ENCODE peak calls at places on chromosomes 5 and 9, in six cellular contexts. K is K562, Y is WTC11, V is H1, I is HepG2, G is GM12878. U is an unnamed sample.

GRCh38 chr5:136035837-136036236 is 7.0 kb downstream of the TGFBI start:
- DNase-seq in K (no peak), Y (no peak), V (no peak), I (no peak), G (no peak), U (no peak)

GRCh38 chr5:6448622-6449464 is at the start of gene UBE2QL1:
- DNase-seq in K (peak), Y (peak), V (no peak), I (no peak), G (no peak), U (no peak)

GRCh38 chr9:116323571-116323970 is 170.0 kb downstream of the PAPPA start:
- DNase-seq in K (no peak), Y (no peak), V (no peak), I (no peak), G (no peak), U (no peak)

GRCh38 chr5:109452661-109453060 is 42.9 kb upstream of the PJA2 start:
- DNase-seq in K (no peak), Y (no peak), V (no peak), I (no peak), G (no peak), U (no peak)

GRCh38 chr9:70438341-70438924 is 24.0 kb upstream of the KLF9 start:
- DNase-seq in K (peak), Y (no peak), V (no peak), I (peak), G (no peak), U (peak)

GRCh38 chr5:122774519-122774860 is 390 bp upstream of the SNX2 start:
- DNase-seq in K (no peak), Y (no peak), V (no peak), I (no peak), G (no peak), U (no peak)

GRCh38 chr5:120683580-120683979 is 219.5 kb downstream of the PRR16 start:
- DNase-seq in K (no peak), Y (no peak), V (no peak), I (no peak), G (no peak), U (no peak)

GRCh38 chr5:33146916-33147315 is 293.8 kb upstream of the TARS1 start:
- DNase-seq in K (no peak), Y (no peak), V (no peak), I (no peak), G (no peak), U (no peak)

GRCh38 chr5:98349990-98350365 is 423.5 kb upstream of the RGMB start:
- DNase-seq in K (no peak), Y (no peak), V (no peak), I (no peak), G (no peak), U (no peak)

GRCh38 chr9:104108315-104108714 is 14.2 kb downstream of the SMC2 start:
- DNase-seq in K (no peak), Y (no peak), V (no peak), I (no peak), G (no peak), U (no peak)

GRCh38 chr5:172886396-172886932 is 52.4 kb downstream of the ERGIC1 start:
- DNase-seq in K (no peak), Y (no peak), V (no peak), I (no peak), G (no peak), U (no peak)

GRCh38 chr5:73896117-73896516 is 270.1 kb downstream of the ARHGEF28 start:
- DNase-seq in K (no peak), Y (no peak), V (no peak), I (no peak), G (no peak), U (no peak)

GRCh38 chr5:1736065-1736464 is 63.6 kb downstream of the MRPL36 start:
- DNase-seq in K (no peak), Y (no peak), V (no peak), I (no peak), G (no peak), U (no peak)

GRCh38 chr9:7259544-7260241 is 501.9 kb downstream of the KDM4C start:
- DNase-seq in K (peak), Y (no peak), V (no peak), I (no peak), G (no peak), U (no peak)

GRCh38 chr9:72650206-72650605 is 128.8 kb downstream of the TMC1 start:
- DNase-seq in K (no peak), Y (no peak), V (no peak), I (no peak), G (no peak), U (no peak)

GRCh38 chr5:128765448-128766061 is 199.7 kb upstream of the SLC27A6 start:
- DNase-seq in K (no peak), Y (no peak), V (no peak), I (no peak), G (no peak), U (no peak)

GRCh38 chr5:128770907-128771306 is 194.4 kb upstream of the SLC27A6 start:
- DNase-seq in K (no peak), Y (no peak), V (no peak), I (no peak), G (no peak), U (no peak)

GRCh38 chr5:128763324-128763723 is 202.0 kb upstream of the SLC27A6 start:
- DNase-seq in K (no peak), Y (no peak), V (no peak), I (no peak), G (no peak), U (no peak)

GRCh38 chr5:128764910-128765309 is 200.4 kb upstream of the SLC27A6 start:
- DNase-seq in K (no peak), Y (no peak), V (no peak), I (no peak), G (no peak), U (no peak)
- TF ChIP-seq MAX in K (no peak), Y (no peak), V (no peak), I (no peak), G (no peak), U (no peak)

GRCh38 chr9:91711755-91712591 is 238.1 kb downstream of the ROR2 start:
- DNase-seq in K (peak), Y (no peak), V (no peak), I (no peak), G (peak), U (no peak)
- TF ChIP-seq ATF3 in K (no peak), Y (no peak), V (no peak), I (no peak), G (no peak), U (no peak)

DNA sequence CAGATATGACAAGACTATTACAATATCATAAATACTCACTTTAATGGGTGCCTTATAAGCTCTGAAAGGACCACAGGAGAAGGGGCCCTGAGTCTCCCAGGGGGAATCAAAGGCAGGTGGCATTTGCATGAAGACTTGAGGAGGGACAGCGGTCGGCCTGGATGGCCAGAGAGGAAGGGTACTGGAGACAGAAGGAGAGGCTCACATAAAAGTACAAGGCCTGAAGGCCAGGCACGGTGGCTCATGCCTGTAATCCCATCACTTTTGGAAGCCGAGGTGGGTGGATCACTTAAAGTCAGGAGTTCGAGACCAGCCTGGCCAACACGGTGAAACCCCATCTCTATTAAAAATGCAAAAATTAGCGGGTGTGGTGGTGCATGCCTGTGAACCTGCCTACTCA is 29.1 kb upstream of the LMX1B start:
- DNase-seq in K (no peak), Y (no peak), V (no peak), I (no peak), G (no peak), U (no peak)
- TF ChIP-seq MAX in K (no peak), Y (no peak), V (no peak), I (no peak), G (no peak), U (no peak)

DNA sequence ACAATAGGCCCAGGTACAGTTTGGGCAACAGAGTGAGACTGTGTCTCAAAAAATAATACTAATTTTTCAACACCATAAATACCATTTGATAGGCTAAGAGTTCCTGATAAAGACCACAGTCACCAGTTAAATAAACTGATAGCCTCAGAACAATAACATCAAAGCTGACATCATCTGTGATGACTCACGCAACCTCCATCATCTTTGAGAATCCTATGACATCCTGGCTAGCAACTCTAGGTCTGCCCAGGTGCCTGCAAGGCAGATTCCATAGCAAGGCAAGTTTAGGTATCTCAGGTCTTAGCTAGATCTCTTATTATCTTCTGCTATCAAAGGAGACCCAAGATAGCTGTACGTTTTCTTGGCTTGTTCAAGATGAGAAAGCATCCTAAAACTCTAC is 30.5 kb upstream of the UBAP2 start:
- DNase-seq in K (no peak), Y (no peak), V (no peak), I (no peak), G (no peak), U (peak)
- TF ChIP-seq ATF3 in K (no peak), Y (no peak), V (no peak), I (no peak), G (no peak), U (no peak)

GRCh38 chr9:128361981-128362646 is 9.1 kb upstream of the URM1 start:
- DNase-seq in K (peak), Y (peak), V (no peak), I (peak), G (no peak), U (peak)

GRCh38 chr9:128360826-128361225 is 10.3 kb upstream of the URM1 start:
- DNase-seq in K (peak), Y (no peak), V (no peak), I (no peak), G (no peak), U (no peak)

GRCh38 chr9:128361296-128361980 is 9.7 kb upstream of the URM1 start:
- DNase-seq in K (no peak), Y (no peak), V (no peak), I (no peak), G (no peak), U (no peak)

GRCh38 chr9:128358090-128358489 is 13.1 kb upstream of the URM1 start:
- DNase-seq in K (no peak), Y (no peak), V (no peak), I (no peak), G (no peak), U (no peak)

DNA sequence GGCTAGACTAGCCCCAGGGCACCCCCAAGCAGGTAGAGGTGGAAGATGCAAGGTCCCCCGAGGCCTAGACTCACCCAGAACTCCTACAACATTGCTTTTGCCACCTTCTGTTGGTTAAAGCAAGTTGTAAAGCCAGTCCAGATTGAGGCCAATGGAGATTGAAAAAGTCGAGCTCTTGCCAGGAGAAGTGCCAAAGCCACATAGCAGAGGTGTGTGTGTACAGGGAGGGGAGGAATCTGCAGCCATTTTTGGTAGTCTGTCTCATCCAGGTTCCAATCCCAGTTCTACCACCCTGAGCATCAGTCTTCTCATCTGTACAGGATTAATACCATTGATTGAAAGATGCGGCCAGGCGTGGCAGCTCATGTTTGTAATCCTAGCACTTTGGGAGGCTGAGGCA is 12.3 kb upstream of the URM1 start:
- DNase-seq in K (no peak), Y (no peak), V (no peak), I (no peak), G (no peak), U (no peak)
- TF ChIP-seq MAX in K (no peak), Y (no peak), V (no peak), I (no peak), G (no peak), U (no peak)

GRCh38 chr9:133661846-133662636 is 25.9 kb downstream of the DBH start:
- DNase-seq in K (no peak), Y (no peak), V (no peak), I (no peak), G (no peak), U (no peak)
- TF ChIP-seq ATF3 in K (no peak), Y (no peak), V (no peak), I (no peak), G (no peak), U (no peak)

GRCh38 chr9:123448247-123448646 is 92.2 kb downstream of the CRB2 start:
- DNase-seq in K (no peak), Y (no peak), V (no peak), I (no peak), G (no peak), U (no peak)
- TF ChIP-seq MAX in K (no peak), Y (no peak), V (no peak), I (no peak), G (no peak), U (no peak)

DNA sequence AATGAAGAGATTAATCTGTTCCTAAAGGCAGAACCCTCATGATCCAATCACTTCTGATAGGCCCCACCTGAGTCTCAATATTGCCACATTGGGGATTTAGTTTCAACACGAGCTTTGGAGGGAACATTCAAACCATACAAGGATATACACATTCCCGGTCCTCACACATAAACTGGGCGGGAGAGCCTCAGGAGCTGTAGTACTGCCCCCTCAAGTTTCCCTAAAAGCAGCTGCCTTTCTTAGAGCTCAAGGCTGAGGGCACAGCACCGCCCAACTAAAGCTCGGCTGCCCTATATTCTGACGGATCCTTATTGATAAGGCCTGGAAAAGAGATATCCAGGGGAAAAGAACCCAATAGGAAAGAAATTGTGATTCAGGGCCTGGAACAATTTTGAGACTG is 83.0 kb downstream of the GADD45G start:
- DNase-seq in K (no peak), Y (no peak), V (no peak), I (no peak), G (no peak), U (no peak)
- TF ChIP-seq ATF3 in K (no peak), Y (no peak), V (no peak), I (no peak), G (no peak), U (no peak)

DNA sequence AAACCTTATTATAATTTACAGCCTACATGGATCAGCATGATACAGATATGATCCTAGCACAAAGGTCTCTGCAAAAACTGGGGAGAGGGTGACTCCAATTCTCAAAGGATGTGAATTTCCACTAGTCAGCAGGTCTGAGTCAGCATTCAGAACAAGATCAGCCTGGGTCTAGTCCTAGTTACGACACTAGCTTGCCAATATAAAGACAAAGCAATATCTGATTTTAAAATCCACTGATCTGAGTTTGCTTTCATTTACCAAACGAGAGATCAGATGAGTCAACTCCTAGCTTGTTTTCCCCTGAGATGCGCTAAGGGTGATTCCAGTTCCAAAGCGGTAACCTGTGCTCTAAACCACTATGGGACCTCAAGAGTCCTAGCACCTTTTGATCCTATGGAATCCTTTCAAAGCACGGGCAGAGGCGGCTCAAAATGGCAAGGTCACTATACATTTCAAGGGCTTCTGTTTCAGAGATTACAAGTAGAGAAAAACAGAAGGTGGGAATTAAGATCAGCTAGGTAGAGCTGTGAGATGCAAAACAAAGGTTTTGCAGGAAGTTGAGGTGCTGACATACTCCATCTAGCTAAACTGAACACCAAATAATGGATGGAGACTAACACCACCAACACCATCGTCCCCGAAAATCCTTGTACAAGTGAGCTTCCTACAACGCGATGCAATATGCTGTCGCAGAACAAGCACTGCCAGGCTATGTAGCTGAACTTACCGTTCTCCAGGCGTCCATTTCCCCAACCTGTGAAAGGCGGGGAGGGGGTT is 935 bp downstream of the SLC25A51 start:
- DNase-seq in K (peak), Y (no peak), V (no peak), I (peak), G (no peak), U (no peak)
- TF ChIP-seq MAX in K (no peak), Y (no peak), V (no peak), I (no peak), G (no peak), U (no peak)

DNA sequence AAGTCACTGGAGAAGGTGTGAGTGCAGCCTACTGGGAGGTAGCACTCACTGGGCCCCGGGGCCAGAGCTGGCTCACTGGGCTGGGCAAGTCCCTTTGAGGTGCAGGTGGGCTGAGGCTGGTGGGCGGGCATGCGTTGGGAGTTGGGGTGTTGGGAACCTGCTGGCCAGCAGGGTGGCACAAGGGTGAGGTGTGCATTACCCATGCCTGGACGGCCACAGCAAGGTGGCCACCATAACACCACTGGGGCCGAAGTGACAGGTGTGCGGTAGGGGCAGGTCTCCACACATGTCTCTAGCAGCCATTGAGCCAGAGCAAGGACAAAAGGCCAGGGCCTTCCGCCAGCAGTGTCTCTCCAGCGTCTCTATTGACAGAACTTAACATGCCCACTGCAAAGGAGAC is 22.6 kb downstream of the PRRT1B start:
- DNase-seq in K (no peak), Y (no peak), V (no peak), I (no peak), G (no peak), U (no peak)
- TF ChIP-seq ATF3 in K (no peak), Y (no peak), V (no peak), I (no peak), G (no peak), U (no peak)

U was measured in HCT116.